ENCODE peak calls at places on chromosomes 13 and 19, in four cellular contexts. I, B, S and Y are unnamed samples.

GRCh38 chr13:22012676-22013075 is 341.8 kb downstream of the FGF9 start:
- DNase-seq in I (no peak), B (no peak), S (no peak), Y (no peak)

GRCh38 chr19:11721681-11722080 is 17.1 kb downstream of the ZNF823 start:
- DNase-seq in I (no peak), B (no peak), S (no peak), Y (no peak)

GRCh38 chr19:38213911-38214625 is 10.0 kb downstream of the DPF1 start:
- DNase-seq in I (no peak), B (no peak), S (no peak), Y (no peak)

GRCh38 chr19:18833849-18834643 is 2.3 kb downstream of the UPF1 start:
- DNase-seq in I (no peak), B (no peak), S (no peak), Y (peak)

GRCh38 chr13:20714161-20714560 is 10.7 kb downstream of the IL17D start:
- DNase-seq in I (no peak), B (no peak), S (no peak), Y (no peak)

GRCh38 chr13:58463841-58464240 is 832.3 kb downstream of the PCDH17 start:
- DNase-seq in I (no peak), B (no peak), S (no peak), Y (no peak)

GRCh38 chr19:41682437-41682836 is 5.6 kb downstream of the CEACAM7 start:
- DNase-seq in I (no peak), B (no peak), S (no peak), Y (no peak)

GRCh38 chr19:35266904-35267817 is 1.6 kb upstream of the USF2 start:
- DNase-seq in I (peak), B (no peak), S (no peak), Y (no peak)

GRCh38 chr13:44230736-44231135 is 142.9 kb upstream of the SERP2 start:
- DNase-seq in I (no peak), B (no peak), S (no peak), Y (no peak)

GRCh38 chr19:16544468-16545231 is 2.4 kb upstream of the CHERP start:
- DNase-seq in I (no peak), B (no peak), S (no peak), Y (no peak)

GRCh38 chr13:73514208-73514607 is 455.4 kb downstream of the KLF5 start:
- DNase-seq in I (no peak), B (no peak), S (no peak), Y (no peak)

GRCh38 chr13:110913911-110914292 is 967 bp downstream of the ANKRD10 start:
- DNase-seq in I (no peak), B (no peak), S (no peak), Y (no peak)

GRCh38 chr13:59734393-59734792 is 429.3 kb downstream of the DIAPH3 start:
- DNase-seq in I (no peak), B (no peak), S (no peak), Y (no peak)

GRCh38 chr13:110275931-110276552 is 30.9 kb downstream of the COL4A1 start:
- DNase-seq in I (no peak), B (no peak), S (no peak), Y (no peak)

GRCh38 chr19:33724021-33724722 is 72.5 kb upstream of the KCTD15 start:
- DNase-seq in I (no peak), B (no peak), S (no peak), Y (no peak)

GRCh38 chr13:49336655-49337054 is 88.9 kb downstream of the CDADC1 start:
- DNase-seq in I (no peak), B (no peak), S (no peak), Y (no peak)

GRCh38 chr13:98571955-98572662 is 4.8 kb downstream of the STK24 start:
- DNase-seq in I (no peak), B (no peak), S (no peak), Y (no peak)

GRCh38 chr13:113584870-113585671 is 518 bp downstream of the TFDP1 start:
- DNase-seq in I (peak), B (peak), S (no peak), Y (no peak)

GRCh38 chr13:113044431-113045114 is 61.0 kb upstream of the F7 start:
- DNase-seq in I (no peak), B (no peak), S (no peak), Y (no peak)

GRCh38 chr19:39223703-39224279 is 19.7 kb upstream of the SYCN start:
- DNase-seq in I (peak), B (no peak), S (no peak), Y (peak)

GRCh38 chr19:2625434-2625833 is 77.1 kb downstream of the GNG7 start:
- DNase-seq in I (no peak), B (no peak), S (no peak), Y (no peak)

GRCh38 chr13:20402881-20403280 is 122.8 kb downstream of the CRYL1 start:
- DNase-seq in I (no peak), B (no peak), S (no peak), Y (no peak)

GRCh38 chr13:45255253-45255987 is 54.6 kb upstream of the KCTD4 start:
- DNase-seq in I (no peak), B (no peak), S (no peak), Y (no peak)

GRCh38 chr13:71912524-71912923 is 45.5 kb upstream of the DACH1 start:
- DNase-seq in I (no peak), B (no peak), S (no peak), Y (no peak)

GRCh38 chr13:58081301-58081820 is 449.8 kb downstream of the PCDH17 start:
- DNase-seq in I (no peak), B (no peak), S (no peak), Y (no peak)

GRCh38 chr19:3358392-3358918 is 7.9 kb upstream of the NFIC start:
- DNase-seq in I (no peak), B (no peak), S (no peak), Y (no peak)

GRCh38 chr13:74465279-74465678 is 331.1 kb upstream of the KLF12 start:
- DNase-seq in I (peak), B (no peak), S (no peak), Y (no peak)

GRCh38 chr13:32471187-32471922 is 43.4 kb upstream of the N4BP2L1 start:
- DNase-seq in I (no peak), B (no peak), S (peak), Y (no peak)

GRCh38 chr13:79194272-79194671 is 211.8 kb downstream of the RBM26 start:
- DNase-seq in I (no peak), B (no peak), S (no peak), Y (no peak)

GRCh38 chr19:41871573-41872383 is 5.3 kb upstream of the CD79A start:
- DNase-seq in I (no peak), B (no peak), S (no peak), Y (no peak)

GRCh38 chr19:8252922-8253589 is 43.9 kb downstream of the CERS4 start:
- DNase-seq in I (peak), B (peak), S (peak), Y (peak)

GRCh38 chr19:46520616-46521015 is 24.9 kb upstream of the PNMA8B start:
- DNase-seq in I (peak), B (no peak), S (no peak), Y (no peak)

GRCh38 chr19:48569814-48570213 is 17.8 kb downstream of the SULT2B1 start:
- DNase-seq in I (no peak), B (no peak), S (no peak), Y (no peak)
- TF ChIP-seq CTCF in I (no peak), B (no peak), S (no peak), Y (no peak)

GRCh38 chr19:4386038-4386782 is 14.1 kb downstream of the SH3GL1 start:
- DNase-seq in I (no peak), B (no peak), S (no peak), Y (no peak)
- TF ChIP-seq CTCF in I (no peak), B (no peak), S (peak), Y (no peak)

GRCh38 chr19:55112246-55112780 is 5.1 kb downstream of the PPP1R12C start:
- DNase-seq in I (no peak), B (no peak), S (no peak), Y (no peak)

GRCh38 chr19:55113570-55114039 is 3.8 kb downstream of the PPP1R12C start:
- DNase-seq in I (peak), B (peak), S (peak), Y (no peak)

GRCh38 chr19:55114566-55115145 is 2.8 kb downstream of the PPP1R12C start:
- DNase-seq in I (no peak), B (no peak), S (no peak), Y (no peak)

GRCh38 chr19:55111238-55111831 is 6.1 kb downstream of the PPP1R12C start:
- DNase-seq in I (no peak), B (no peak), S (no peak), Y (no peak)

GRCh38 chr19:55112781-55113569 is 4.5 kb downstream of the PPP1R12C start:
- DNase-seq in I (peak), B (no peak), S (no peak), Y (no peak)
- TF ChIP-seq CTCF in I (peak), B (no peak), S (no peak), Y (no peak)

DNA sequence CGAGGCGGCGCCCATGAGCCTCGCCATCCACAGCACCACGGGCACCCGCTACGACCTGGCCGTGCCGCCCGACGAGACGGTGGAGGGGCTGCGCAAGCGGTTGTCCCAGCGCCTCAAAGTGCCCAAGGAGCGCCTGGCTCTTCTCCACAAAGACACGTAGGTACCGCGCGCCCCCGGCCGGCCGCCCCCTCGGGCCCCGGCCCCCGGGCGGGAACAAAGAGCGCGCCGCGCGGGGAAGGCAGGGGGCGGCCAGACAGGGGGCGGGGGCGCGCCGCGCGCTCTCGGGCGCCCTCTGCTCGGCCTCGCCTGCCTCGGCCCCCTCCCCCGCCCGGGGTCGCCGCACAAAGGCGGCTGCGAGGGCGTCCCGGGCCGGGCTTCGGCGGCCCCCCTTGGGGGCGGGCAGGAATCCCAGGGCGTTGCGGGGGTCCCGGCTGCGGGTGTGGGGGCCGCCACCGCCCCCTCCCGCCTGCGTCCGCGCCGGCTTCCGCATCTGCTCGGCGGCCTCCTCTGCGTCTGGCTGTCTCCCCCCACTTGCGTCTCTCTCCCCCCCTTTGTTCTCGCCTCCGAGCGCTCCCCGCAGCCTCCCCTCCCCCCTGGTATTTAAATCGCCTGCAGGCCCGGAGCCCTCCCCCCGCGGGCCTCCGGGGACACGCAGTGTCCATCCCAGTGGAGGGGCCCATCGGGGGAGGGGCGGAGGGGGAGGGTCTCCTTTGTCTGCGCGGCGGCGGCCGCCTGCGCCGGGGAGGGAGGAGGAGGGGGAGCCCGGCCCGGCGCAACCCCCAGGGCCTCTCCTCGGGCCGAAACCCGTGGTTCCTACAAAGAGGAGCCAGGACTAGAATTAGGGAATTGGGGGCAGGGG is 2.2 kb downstream of the MIDN start:
- DNase-seq in I (no peak), B (no peak), S (no peak), Y (no peak)
- TF ChIP-seq CTCF in I (no peak), B (no peak), S (no peak), Y (peak)

GRCh38 chr19:10566658-10567410 is 1.0 kb upstream of the KRI1 start:
- DNase-seq in I (no peak), B (no peak), S (no peak), Y (no peak)

GRCh38 chr19:10568444-10568825 is 344 bp downstream of the CDKN2D start:
- DNase-seq in I (peak), B (no peak), S (no peak), Y (peak)

GRCh38 chr19:10566408-10566657 is 523 bp upstream of the KRI1 start:
- DNase-seq in I (no peak), B (no peak), S (no peak), Y (no peak)

GRCh38 chr19:10567696-10568443 is 909 bp downstream of the CDKN2D start:
- DNase-seq in I (no peak), B (no peak), S (no peak), Y (no peak)

GRCh38 chr19:10568826-10569651 is at the start of gene CDKN2D:
- DNase-seq in I (peak), B (peak), S (peak), Y (peak)
- TF ChIP-seq CTCF in I (peak), B (peak), S (no peak), Y (no peak)